ENCODE peak calls at places on chromosome 3, in eight cellular contexts. T is GM23338; F is nephron progenitor cell; M is hypothalamus; V is activated naive CD4-positive, alpha-beta T cell treated with Interleukin-2 at 50 U/mL for 16 hours; B is brain pericyte; E is HEK293T; D is stomach. J is an unnamed sample.

GRCh38 chr3:130414457-130414856 is 69.0 kb downstream of the COL6A5 start:
- DNase-seq in M (no peak), F (no peak), D (no peak), E (no peak), B (no peak), V (no peak), T (no peak), J (no peak)

GRCh38 chr3:50519471-50520089 is 16.1 kb upstream of the CACNA2D2 start:
- DNase-seq in T (peak), B (no peak), V (peak), E (peak), D (peak), M (peak), F (peak), J (peak)

GRCh38 chr3:99175276-99175801 is 273.8 kb upstream of the DCBLD2 start:
- DNase-seq in T (no peak), E (no peak), D (no peak), B (no peak), M (no peak), F (no peak), V (no peak), J (no peak)

GRCh38 chr3:98339031-98339430 is 14.6 kb upstream of the OR5K4 start:
- DNase-seq in V (no peak), E (no peak), T (no peak), B (no peak), M (no peak), F (no peak), D (no peak), J (no peak)

GRCh38 chr3:48695113-48695753 is 9.5 kb upstream of the NCKIPSD start:
- DNase-seq in M (no peak), B (peak), E (no peak), D (peak), F (peak), T (peak), V (no peak), J (no peak)

GRCh38 chr3:183298708-183299153 is 45.7 kb downstream of the B3GNT5 start:
- DNase-seq in T (peak), V (no peak), E (peak), D (no peak), M (peak), B (peak), F (peak), J (no peak)

GRCh38 chr3:55489804-55490132 is 2.7 kb upstream of the WNT5A start:
- DNase-seq in T (peak), F (peak), B (no peak), E (no peak), M (no peak), V (no peak), D (no peak), J (no peak)

GRCh38 chr3:146560678-146561077 is 16.3 kb upstream of the PLSCR1 start:
- DNase-seq in D (no peak), M (no peak), E (no peak), T (no peak), B (no peak), F (no peak), V (no peak), J (no peak)

GRCh38 chr3:196274585-196274984 is 12.9 kb downstream of the PCYT1A start:
- DNase-seq in T (no peak), F (no peak), M (no peak), E (no peak), D (no peak), B (no peak), V (peak), J (no peak)

GRCh38 chr3:42502429-42503250 is at the start of gene VIPR1:
- DNase-seq in E (peak), M (peak), D (peak), F (peak), B (no peak), V (peak), T (peak), J (peak)

GRCh38 chr3:170487091-170487490 is 68.4 kb downstream of the CLDN11 start:
- DNase-seq in B (no peak), T (no peak), M (no peak), V (no peak), F (no peak), E (no peak), D (no peak), J (peak)

GRCh38 chr3:182220013-182220412 is 508.3 kb downstream of the SOX2 start:
- DNase-seq in M (no peak), F (no peak), E (no peak), B (no peak), T (no peak), D (no peak), V (no peak), J (no peak)

J was measured in HAP-1.